ENCODE peak calls at places on chromosomes 4 and X, in seven cellular contexts. R is uterus, E is endothelial cell of umbilical vein, N is astrocyte, L is PC-3, O is suprapubic skin, C is hepatocyte. D is an unnamed sample.

GRCh38 chr4:184310171-184310567 is 92.5 kb upstream of the ENPP6 start:
- DNase-seq in E (peak; percentile 28), O (no peak), C (no peak), L (peak; percentile 8), R (no peak), N (no peak), D (no peak)

GRCh38 chrX:136714626-136715599 is 65.8 kb downstream of the ARHGEF6 start:
- DNase-seq in N (no peak), O (no peak), C (no peak), E (no peak), R (no peak), L (no peak), D (no peak)

GRCh38 chr4:2828758-2829181 is 14.9 kb upstream of the ADD1 start:
- DNase-seq in L (no peak), C (no peak), E (no peak), O (no peak), N (no peak), R (no peak), D (no peak)

GRCh38 chr4:145935253-145936141 is 3.1 kb downstream of the ZNF827 start:
- DNase-seq in L (no peak), C (peak; percentile 35), E (peak; percentile 47), O (no peak), R (peak; percentile 33), N (no peak), D (no peak)

GRCh38 chrX:150200820-150201287 is 162.3 kb upstream of the MAMLD1 start:
- DNase-seq in C (peak; percentile 71), N (peak; percentile 97), E (peak; percentile 73), L (peak; percentile 98), R (peak; percentile 50), O (peak; percentile 83), D (no peak)

GRCh38 chrX:136780738-136781137 is at the start of gene ARHGEF6:
- DNase-seq in R (no peak), N (no peak), E (no peak), C (no peak), L (peak; percentile 21), O (no peak), D (no peak)

GRCh38 chrX:115894087-115894486 is 276.5 kb upstream of the AGTR2 start:
- DNase-seq in N (peak; percentile 3), O (no peak), C (no peak), R (no peak), E (no peak), L (peak; percentile 65), D (no peak)

GRCh38 chrX:40146471-40147398 is 49.0 kb upstream of the BCOR start:
- DNase-seq in E (no peak), R (peak; percentile 44), O (no peak), C (peak; percentile 75), N (peak; percentile 56), L (peak; percentile 24), D (no peak)

GRCh38 chrX:75230296-75230695 is 43.6 kb upstream of the UPRT start:
- DNase-seq in E (no peak), R (no peak), C (no peak), O (no peak), N (no peak), L (no peak), D (no peak)

GRCh38 chrX:76454456-76454927 is 27.0 kb downstream of the MAGEE1 start:
- DNase-seq in R (no peak), C (peak; percentile 20), O (no peak), L (peak; percentile 50), N (no peak), E (peak; percentile 2), D (no peak)

GRCh38 chr4:25536577-25537325 is 118.9 kb upstream of the SLC34A2 start:
- DNase-seq in L (no peak), R (no peak), O (no peak), E (no peak), C (no peak), N (no peak), D (no peak)

GRCh38 chr4:25539241-25539640 is 116.4 kb upstream of the SLC34A2 start:
- DNase-seq in E (no peak), C (no peak), O (no peak), R (no peak), L (no peak), N (no peak), D (no peak)

GRCh38 chr4:25540734-25541133 is 114.9 kb upstream of the SLC34A2 start:
- DNase-seq in L (no peak), R (no peak), C (no peak), E (no peak), O (no peak), N (no peak), D (no peak)

GRCh38 chr4:25535701-25536473 is 119.8 kb upstream of the SLC34A2 start:
- DNase-seq in O (no peak), R (no peak), L (no peak), E (no peak), C (no peak), N (no peak), D (no peak)

GRCh38 chr4:25538430-25538829 is 117.2 kb upstream of the SLC34A2 start:
- DNase-seq in R (no peak), O (no peak), C (no peak), N (no peak), E (no peak), L (no peak), D (no peak)
- H3K4me1 ChIP-seq in R (no peaks in the 10 kb centered on the region), O (no peaks in the 10 kb centered on the region), C (peaks cover 3% of the 10 kb centered on the region), N (peaks cover 3% of the 10 kb centered on the region), E (no peaks in the 10 kb centered on the region), L (no peaks in the 10 kb centered on the region), D (peaks cover 5% of the 10 kb centered on the region)

DNA sequence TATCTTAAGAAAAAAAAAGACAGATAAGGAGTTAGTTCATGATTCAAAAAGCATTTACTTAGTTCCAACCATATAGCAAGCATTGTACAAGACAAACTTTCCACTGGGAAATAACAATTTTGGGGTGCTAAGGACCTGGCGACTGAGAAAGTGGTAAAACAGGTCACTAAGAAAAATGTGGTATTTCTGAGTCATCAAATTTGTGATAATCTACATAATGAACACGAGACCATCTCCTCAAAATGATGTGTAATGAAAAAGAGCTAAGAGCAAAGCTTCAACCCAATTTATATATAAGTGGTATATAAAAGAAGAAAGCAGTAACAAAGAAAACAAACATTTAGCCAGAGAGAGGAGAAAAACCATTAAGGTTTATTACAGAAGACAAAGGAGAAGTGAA is 72.3 kb downstream of the FBXW7 start:
- DNase-seq in N (no peak), O (no peak), C (no peak), R (no peak), L (no peak), E (no peak), D (no peak)
- H3K4me1 ChIP-seq in N (no peaks in the 10 kb centered on the region), O (peaks cover 13% of the 10 kb centered on the region), C (peaks cover 7% of the 10 kb centered on the region), R (no peaks in the 10 kb centered on the region), L (peaks cover 4% of the 10 kb centered on the region), E (peaks cover 11% of the 10 kb centered on the region), D (no peaks in the 10 kb centered on the region)

DNA sequence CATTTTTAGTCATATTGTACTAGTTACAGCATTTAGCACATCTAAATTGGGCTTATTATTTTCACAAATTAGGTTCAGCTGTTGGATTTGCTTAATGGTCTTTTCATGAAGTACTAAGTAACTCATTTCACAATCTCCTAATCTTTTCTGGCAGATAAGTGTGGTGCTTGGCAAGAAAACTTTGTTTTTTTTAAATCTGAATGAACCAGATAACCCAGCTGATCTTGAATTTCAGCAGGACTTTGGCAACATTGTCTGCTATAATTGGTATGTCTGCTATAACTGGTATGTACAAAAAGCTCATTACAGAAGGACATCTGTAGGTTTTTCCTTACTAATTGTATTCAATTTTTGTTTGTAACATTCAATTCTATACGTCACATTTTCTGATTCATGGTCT is 22.7 kb downstream of the WDR19 start:
- DNase-seq in R (no peak), O (no peak), L (no peak), E (peak; percentile 17), N (peak; percentile 28), C (no peak), D (no peak)
- H3K4me1 ChIP-seq in R (no peaks in the 10 kb centered on the region), O (no peaks in the 10 kb centered on the region), L (no peaks in the 10 kb centered on the region), E (no peaks in the 10 kb centered on the region), N (no peaks in the 10 kb centered on the region), C (no peaks in the 10 kb centered on the region), D (no peaks in the 10 kb centered on the region)

GRCh38 chrX:132333351-132333750 is 114.1 kb upstream of the RAP2C start:
- DNase-seq in N (no peak), E (no peak), L (no peak), C (no peak), R (no peak), O (no peak), D (no peak)
- H3K4me1 ChIP-seq in N (no peaks in the 10 kb centered on the region), E (no peaks in the 10 kb centered on the region), L (no peaks in the 10 kb centered on the region), C (no peaks in the 10 kb centered on the region), R (no peaks in the 10 kb centered on the region), O (no peaks in the 10 kb centered on the region), D (no peaks in the 10 kb centered on the region)

D was measured in neuronal stem cell.